ENCODE peak calls at places on chromosome 3, in four cellular contexts. One of them, this sample, is unnamed.

GRCh38 chr3:146256851-146257486 is 6.1 kb upstream of the PLSCR4 start:
- DNase-seq in astrocyte of the spinal cord: peak
- DNase-seq in cardiac muscle cell: peak
- DNase-seq in GM12864: no peak
- DNase-seq in this sample: no peak

GRCh38 chr3:28835249-28835648 is 445.6 kb upstream of the RBMS3 start:
- DNase-seq in GM12864: no peak
- DNase-seq in astrocyte of the spinal cord: no peak
- DNase-seq in cardiac muscle cell: no peak
- DNase-seq in this sample: no peak

GRCh38 chr3:32198714-32199113 is 39.8 kb upstream of the CMTM8 start:
- DNase-seq in astrocyte of the spinal cord: no peak
- DNase-seq in cardiac muscle cell: no peak
- DNase-seq in GM12864: no peak
- DNase-seq in this sample: no peak

GRCh38 chr3:98994128-98994762 is 92.8 kb upstream of the DCBLD2 start:
- DNase-seq in GM12864: no peak
- DNase-seq in astrocyte of the spinal cord: peak
- DNase-seq in cardiac muscle cell: peak
- DNase-seq in this sample: no peak

GRCh38 chr3:44883999-44884431 is 9.6 kb downstream of the TGM4 start:
- DNase-seq in GM12864: no peak
- DNase-seq in astrocyte of the spinal cord: peak
- DNase-seq in cardiac muscle cell: peak
- DNase-seq in this sample: no peak

GRCh38 chr3:115293321-115293720 is 146.2 kb upstream of the ZBTB20 start:
- DNase-seq in cardiac muscle cell: no peak
- DNase-seq in GM12864: no peak
- DNase-seq in astrocyte of the spinal cord: no peak
- DNase-seq in this sample: no peak

GRCh38 chr3:149970716-149971402 is at the start of gene PFN2:
- DNase-seq in astrocyte of the spinal cord: peak
- DNase-seq in GM12864: no peak
- DNase-seq in cardiac muscle cell: peak
- DNase-seq in this sample: peak

GRCh38 chr3:118671192-118671591 is 363.5 kb downstream of the IGSF11 start:
- DNase-seq in cardiac muscle cell: no peak
- DNase-seq in astrocyte of the spinal cord: no peak
- DNase-seq in GM12864: no peak
- DNase-seq in this sample: no peak

GRCh38 chr3:162770556-162770955 is 1273.9 kb downstream of the OTOL1 start:
- DNase-seq in astrocyte of the spinal cord: no peak
- DNase-seq in GM12864: no peak
- DNase-seq in cardiac muscle cell: peak
- DNase-seq in this sample: no peak

GRCh38 chr3:149020196-149020838 is 29.0 kb downstream of the GYG1 start:
- DNase-seq in astrocyte of the spinal cord: no peak
- DNase-seq in GM12864: no peak
- DNase-seq in cardiac muscle cell: peak
- DNase-seq in this sample: no peak

GRCh38 chr3:88057650-88058321 is 1.0 kb downstream of the CGGBP1 start:
- DNase-seq in cardiac muscle cell: peak
- DNase-seq in GM12864: no peak
- DNase-seq in astrocyte of the spinal cord: peak
- DNase-seq in this sample: no peak

GRCh38 chr3:71066356-71066755 is 517.2 kb downstream of the FOXP1 start:
- DNase-seq in GM12864: no peak
- DNase-seq in cardiac muscle cell: no peak
- DNase-seq in astrocyte of the spinal cord: no peak
- DNase-seq in this sample: no peak

GRCh38 chr3:14319654-14320182 is 82.7 kb upstream of the SLC6A6 start:
- DNase-seq in astrocyte of the spinal cord: peak
- DNase-seq in cardiac muscle cell: peak
- DNase-seq in GM12864: peak
- DNase-seq in this sample: peak

GRCh38 chr3:189534546-189534945 is 96.6 kb upstream of the TP63 start:
- DNase-seq in astrocyte of the spinal cord: no peak
- DNase-seq in GM12864: no peak
- DNase-seq in cardiac muscle cell: no peak
- DNase-seq in this sample: no peak

GRCh38 chr3:8854656-8855055 is 85.2 kb upstream of the OXTR start:
- DNase-seq in cardiac muscle cell: no peak
- DNase-seq in astrocyte of the spinal cord: no peak
- DNase-seq in GM12864: no peak
- DNase-seq in this sample: no peak

GRCh38 chr3:137709011-137709601 is 55.0 kb upstream of the SOX14 start:
- DNase-seq in cardiac muscle cell: no peak
- DNase-seq in GM12864: peak
- DNase-seq in astrocyte of the spinal cord: no peak
- DNase-seq in this sample: peak
- TF ChIP-seq CTCF in cardiac muscle cell: no peak
- TF ChIP-seq CTCF in GM12864: peak
- TF ChIP-seq CTCF in astrocyte of the spinal cord: no peak
- TF ChIP-seq CTCF in this sample: peak

GRCh38 chr3:133803474-133803873 is 2.1 kb upstream of the SRPRB start:
- DNase-seq in astrocyte of the spinal cord: no peak
- DNase-seq in GM12864: no peak
- DNase-seq in cardiac muscle cell: no peak
- DNase-seq in this sample: no peak
- TF ChIP-seq CTCF in astrocyte of the spinal cord: no peak
- TF ChIP-seq CTCF in GM12864: no peak
- TF ChIP-seq CTCF in cardiac muscle cell: no peak
- TF ChIP-seq CTCF in this sample: no peak

GRCh38 chr3:56467801-56468183 is 475 bp downstream of the ERC2 start:
- DNase-seq in astrocyte of the spinal cord: no peak
- DNase-seq in GM12864: no peak
- DNase-seq in cardiac muscle cell: no peak
- DNase-seq in this sample: peak

GRCh38 chr3:56469141-56469540 is 874 bp upstream of the ERC2 start:
- DNase-seq in astrocyte of the spinal cord: peak
- DNase-seq in cardiac muscle cell: peak
- DNase-seq in GM12864: no peak
- DNase-seq in this sample: no peak

GRCh38 chr3:56471771-56472170 is 3.5 kb upstream of the ERC2 start:
- DNase-seq in astrocyte of the spinal cord: no peak
- DNase-seq in GM12864: no peak
- DNase-seq in cardiac muscle cell: no peak
- DNase-seq in this sample: no peak

GRCh38 chr3:56467108-56467507 is 1.2 kb downstream of the ERC2 start:
- DNase-seq in GM12864: peak
- DNase-seq in cardiac muscle cell: peak
- DNase-seq in astrocyte of the spinal cord: peak
- DNase-seq in this sample: peak

DNA sequence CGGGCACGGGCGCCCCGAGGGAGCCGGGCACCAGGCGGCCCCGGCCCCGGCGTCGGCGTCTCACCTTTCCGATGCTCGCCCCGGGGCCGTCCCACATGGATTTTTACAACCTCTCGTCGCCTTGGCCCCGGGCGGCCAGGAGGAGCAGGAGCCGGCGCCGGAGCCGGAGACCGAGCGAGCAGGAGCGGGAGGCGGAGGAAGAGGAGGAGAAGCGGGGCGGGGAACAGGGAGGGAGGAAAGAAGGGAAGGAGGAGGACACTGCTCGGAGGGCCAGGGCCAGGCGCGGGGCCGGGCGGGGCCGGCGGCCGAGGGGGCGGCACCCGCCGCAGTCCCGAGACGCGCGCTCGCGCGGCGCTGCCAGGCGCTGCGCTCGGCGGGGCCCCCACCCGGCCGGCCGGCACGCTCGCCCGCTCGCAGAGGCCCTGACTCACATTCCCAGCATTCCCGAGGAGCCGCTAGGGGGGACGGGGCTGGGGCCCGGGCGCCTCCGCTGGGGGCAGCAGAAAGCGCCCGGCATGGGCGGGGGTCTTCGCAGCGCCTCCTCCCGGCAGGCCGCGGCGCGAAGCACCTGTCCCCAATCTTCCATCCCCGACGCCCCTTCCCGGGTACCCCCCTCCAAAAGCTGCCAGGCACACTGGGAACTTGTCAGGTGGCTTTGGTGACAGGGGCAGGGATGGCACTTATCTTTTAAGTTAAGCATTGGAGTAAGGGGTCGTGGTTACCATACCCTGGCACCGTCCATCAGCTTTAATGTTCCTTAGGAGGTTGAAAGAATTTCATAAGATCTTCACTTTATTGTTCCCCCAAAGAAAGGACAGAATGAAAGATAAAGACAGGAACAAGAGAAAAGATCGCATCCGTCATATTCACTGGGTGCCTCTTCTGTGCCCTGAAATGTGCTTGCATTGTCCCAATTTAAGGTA is at the start of gene ERC2:
- DNase-seq in astrocyte of the spinal cord: peak
- DNase-seq in GM12864: no peak
- DNase-seq in cardiac muscle cell: peak
- DNase-seq in this sample: no peak
- TF ChIP-seq CTCF in astrocyte of the spinal cord: peak
- TF ChIP-seq CTCF in GM12864: no peak
- TF ChIP-seq CTCF in cardiac muscle cell: peak
- TF ChIP-seq CTCF in this sample: no peak

DNA sequence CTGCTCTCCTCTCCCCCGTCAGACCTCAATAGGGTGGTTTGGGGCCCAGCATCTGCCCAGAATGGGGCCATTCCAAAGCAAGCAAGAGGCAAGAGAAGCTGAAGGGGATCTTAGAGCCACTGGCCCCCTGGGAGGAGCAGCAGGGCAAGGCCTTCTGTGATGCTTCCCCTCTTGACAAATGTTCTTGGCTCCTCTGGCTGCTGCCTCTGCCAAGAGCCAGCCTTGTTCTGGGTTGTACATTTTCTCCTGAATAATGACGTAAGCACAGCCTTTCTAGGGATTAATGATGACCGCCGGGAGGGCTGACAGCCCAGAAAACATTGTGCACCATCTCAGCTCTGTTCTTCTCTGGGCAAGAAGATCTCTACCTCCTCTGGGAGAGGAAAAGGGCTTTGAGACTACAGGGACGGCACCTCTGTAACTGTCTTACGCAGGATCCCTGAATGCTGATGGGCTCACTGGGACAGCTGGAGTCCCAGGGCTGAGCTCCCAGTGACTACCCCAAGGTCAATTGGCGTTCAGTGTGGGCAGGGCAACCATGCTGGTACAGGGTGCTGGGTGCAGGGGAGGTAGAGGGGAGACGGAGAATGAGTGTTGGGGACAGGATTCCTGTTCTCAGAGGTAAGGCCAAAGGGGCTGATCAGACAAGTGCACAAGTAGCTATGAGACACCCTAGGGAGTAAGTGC is 253.3 kb downstream of the FAM43A start:
- DNase-seq in cardiac muscle cell: peak
- DNase-seq in astrocyte of the spinal cord: no peak
- DNase-seq in GM12864: no peak
- DNase-seq in this sample: no peak
- TF ChIP-seq CTCF in cardiac muscle cell: no peak
- TF ChIP-seq CTCF in astrocyte of the spinal cord: no peak
- TF ChIP-seq CTCF in GM12864: no peak
- TF ChIP-seq CTCF in this sample: no peak

GRCh38 chr3:86702381-86702958 is 288.5 kb downstream of the VGLL3 start:
- DNase-seq in astrocyte of the spinal cord: peak
- DNase-seq in cardiac muscle cell: peak
- DNase-seq in GM12864: no peak
- DNase-seq in this sample: peak
- TF ChIP-seq CTCF in astrocyte of the spinal cord: peak
- TF ChIP-seq CTCF in cardiac muscle cell: peak
- TF ChIP-seq CTCF in GM12864: peak
- TF ChIP-seq CTCF in this sample: peak

GRCh38 chr3:185927501-185928200 is 10.2 kb downstream of the TRA2B start:
- DNase-seq in astrocyte of the spinal cord: no peak
- DNase-seq in GM12864: no peak
- DNase-seq in cardiac muscle cell: no peak
- DNase-seq in this sample: no peak

GRCh38 chr3:185928532-185928931 is 9.3 kb downstream of the TRA2B start:
- DNase-seq in astrocyte of the spinal cord: no peak
- DNase-seq in GM12864: no peak
- DNase-seq in cardiac muscle cell: no peak
- DNase-seq in this sample: no peak

GRCh38 chr3:185930393-185931107 is 7.3 kb downstream of the TRA2B start:
- DNase-seq in GM12864: no peak
- DNase-seq in astrocyte of the spinal cord: no peak
- DNase-seq in cardiac muscle cell: no peak
- DNase-seq in this sample: no peak

GRCh38 chr3:185931777-185932176 is 6.0 kb downstream of the TRA2B start:
- DNase-seq in GM12864: no peak
- DNase-seq in cardiac muscle cell: no peak
- DNase-seq in astrocyte of the spinal cord: no peak
- DNase-seq in this sample: no peak

GRCh38 chr3:185929192-185930151 is 8.3 kb downstream of the TRA2B start:
- DNase-seq in cardiac muscle cell: no peak
- DNase-seq in astrocyte of the spinal cord: no peak
- DNase-seq in GM12864: no peak
- DNase-seq in this sample: no peak
- TF ChIP-seq CTCF in cardiac muscle cell: no peak
- TF ChIP-seq CTCF in astrocyte of the spinal cord: no peak
- TF ChIP-seq CTCF in GM12864: no peak
- TF ChIP-seq CTCF in this sample: no peak

GRCh38 chr3:52055537-52056351 is 627 bp downstream of the DUSP7 start:
- DNase-seq in GM12864: no peak
- DNase-seq in astrocyte of the spinal cord: peak
- DNase-seq in cardiac muscle cell: peak
- DNase-seq in this sample: peak
- TF ChIP-seq CTCF in GM12864: peak
- TF ChIP-seq CTCF in astrocyte of the spinal cord: peak
- TF ChIP-seq CTCF in cardiac muscle cell: peak
- TF ChIP-seq CTCF in this sample: peak

GRCh38 chr3:77668398-77668797 is 628.5 kb downstream of the ROBO2 start:
- DNase-seq in astrocyte of the spinal cord: no peak
- DNase-seq in cardiac muscle cell: no peak
- DNase-seq in GM12864: no peak
- DNase-seq in this sample: no peak

GRCh38 chr3:77672016-77672415 is 632.1 kb downstream of the ROBO2 start:
- DNase-seq in astrocyte of the spinal cord: no peak
- DNase-seq in GM12864: no peak
- DNase-seq in cardiac muscle cell: no peak
- DNase-seq in this sample: no peak

DNA sequence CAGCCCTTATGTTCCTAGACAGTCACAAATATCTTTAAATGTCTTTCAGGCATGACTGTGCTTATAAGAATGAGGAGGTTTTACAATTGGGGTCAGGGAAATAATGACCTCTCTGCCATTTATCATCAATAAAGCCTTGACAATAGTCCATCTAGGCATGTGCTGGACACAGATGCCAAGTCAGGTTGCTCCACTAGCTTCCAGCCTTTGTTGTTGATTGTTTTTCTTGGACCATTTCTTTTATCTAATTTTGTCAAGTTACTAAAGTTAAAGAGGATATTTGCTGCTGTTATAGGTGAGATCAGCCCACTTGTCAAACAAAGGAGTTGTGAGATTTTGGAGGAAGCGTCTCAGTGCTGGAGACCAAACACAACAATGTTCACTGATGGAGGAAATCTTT is 628.0 kb downstream of the ROBO2 start:
- DNase-seq in cardiac muscle cell: no peak
- DNase-seq in astrocyte of the spinal cord: no peak
- DNase-seq in GM12864: no peak
- DNase-seq in this sample: no peak
- TF ChIP-seq CTCF in cardiac muscle cell: no peak
- TF ChIP-seq CTCF in astrocyte of the spinal cord: no peak
- TF ChIP-seq CTCF in GM12864: no peak
- TF ChIP-seq CTCF in this sample: no peak

GRCh38 chr3:58152225-58153015 is 58.4 kb downstream of the DNASE1L3 start:
- DNase-seq in cardiac muscle cell: no peak
- DNase-seq in astrocyte of the spinal cord: no peak
- DNase-seq in GM12864: no peak
- DNase-seq in this sample: no peak
- TF ChIP-seq CTCF in cardiac muscle cell: no peak
- TF ChIP-seq CTCF in astrocyte of the spinal cord: no peak
- TF ChIP-seq CTCF in GM12864: no peak
- TF ChIP-seq CTCF in this sample: no peak

This sample was measured in GM13977.